ENCODE peak calls at places on chromosomes 2 and 18, in four cellular contexts. K, M, U and I are unnamed samples.

GRCh38 chr2:70984576-70985282 is 6.3 kb downstream of the ANKRD53 start:
- DNase-seq in K (peak), M (peak), U (peak), I (peak)

GRCh38 chr18:904135-905090 is at the start of gene ADCYAP1:
- DNase-seq in K (peak), M (no peak), U (no peak), I (peak)

GRCh38 chr18:48994044-48994651 is 43.4 kb upstream of the SMAD7 start:
- DNase-seq in K (no peak), M (peak), U (no peak), I (no peak)

GRCh38 chr2:210616074-210616473 is 59.7 kb downstream of the CPS1 start:
- DNase-seq in K (no peak), M (peak), U (no peak), I (no peak)

GRCh38 chr2:54384301-54385035 is 71.7 kb upstream of the SPTBN1 start:
- DNase-seq in K (no peak), M (no peak), U (no peak), I (peak)

GRCh38 chr2:54204476-54204875 is 51.6 kb downstream of the TSPYL6 start:
- DNase-seq in K (no peak), M (no peak), U (no peak), I (no peak)

GRCh38 chr2:216215991-216216390 is 106.8 kb downstream of the XRCC5 start:
- DNase-seq in K (peak), M (peak), U (no peak), I (no peak)

GRCh38 chr2:7052404-7052803 is 135.2 kb downstream of the RNF144A start:
- DNase-seq in K (no peak), M (no peak), U (no peak), I (no peak)

GRCh38 chr18:11154983-11155759 is 5.8 kb upstream of the PIEZO2 start:
- DNase-seq in K (no peak), M (no peak), U (no peak), I (no peak)

GRCh38 chr2:109143214-109144187 is 14.5 kb downstream of the SH3RF3 start:
- DNase-seq in K (no peak), M (peak), U (no peak), I (no peak)

GRCh38 chr2:238380785-238381184 is 45.9 kb upstream of the ASB1 start:
- DNase-seq in K (peak), M (peak), U (no peak), I (no peak)

GRCh38 chr2:126244937-126245336 is 411.0 kb upstream of the GYPC start:
- DNase-seq in K (peak), M (no peak), U (peak), I (peak)

GRCh38 chr2:220855296-220855695 is 716.8 kb downstream of the EPHA4 start:
- DNase-seq in K (no peak), M (peak), U (no peak), I (no peak)

GRCh38 chr18:33833847-33834246 is 255.8 kb downstream of the ASXL3 start:
- DNase-seq in K (peak), M (no peak), U (no peak), I (no peak)

GRCh38 chr2:235614900-235615712 is 121.3 kb downstream of the AGAP1 start:
- DNase-seq in K (no peak), M (peak), U (no peak), I (no peak)

GRCh38 chr2:109255594-109255993 is 126.6 kb downstream of the SH3RF3 start:
- DNase-seq in K (no peak), M (no peak), U (no peak), I (no peak)

GRCh38 chr2:224442092-224442999 is 40.4 kb upstream of the FAM124B start:
- DNase-seq in K (no peak), M (no peak), U (no peak), I (no peak)

GRCh38 chr2:188497736-188498135 is 206.1 kb downstream of the GULP1 start:
- DNase-seq in K (no peak), M (no peak), U (no peak), I (no peak)

GRCh38 chr2:9001229-9001628 is 2.3 kb downstream of the MBOAT2 start:
- DNase-seq in K (no peak), M (peak), U (no peak), I (no peak)

GRCh38 chr2:197920581-197921213 is 116.3 kb downstream of the PLCL1 start:
- DNase-seq in K (no peak), M (no peak), U (no peak), I (no peak)

GRCh38 chr2:141647353-141647752 is 483.5 kb downstream of the LRP1B start:
- DNase-seq in K (no peak), M (no peak), U (no peak), I (no peak)

GRCh38 chr2:188588235-188588634 is 296.6 kb downstream of the GULP1 start:
- DNase-seq in K (no peak), M (peak), U (no peak), I (no peak)

GRCh38 chr2:165113414-165113813 is 90.4 kb downstream of the SCN3A start:
- DNase-seq in K (peak), M (peak), U (no peak), I (no peak)

GRCh38 chr2:74911061-74911460 is 47.4 kb upstream of the POLE4 start:
- DNase-seq in K (no peak), M (no peak), U (no peak), I (no peak)

GRCh38 chr2:63654959-63655358 is 66.2 kb downstream of the MDH1 start:
- DNase-seq in K (no peak), M (no peak), U (no peak), I (no peak)

GRCh38 chr2:237591379-237591881 is 896 bp upstream of the RAB17 start:
- DNase-seq in K (no peak), M (no peak), U (no peak), I (no peak)

GRCh38 chr18:50836521-50836957 is 16.7 kb upstream of the MRO start:
- DNase-seq in K (no peak), M (peak), U (no peak), I (no peak)

GRCh38 chr2:204024906-204025475 is 88.4 kb downstream of the ICOS start:
- DNase-seq in K (peak), M (no peak), U (no peak), I (no peak)

GRCh38 chr2:99430614-99431258 is 59.1 kb downstream of the REV1 start:
- DNase-seq in K (no peak), M (peak), U (no peak), I (no peak)

GRCh38 chr2:102063360-102063947 is 71.7 kb downstream of the IL1R2 start:
- DNase-seq in K (peak), M (peak), U (no peak), I (no peak)

GRCh38 chr2:102066554-102066953 is 74.8 kb downstream of the IL1R2 start:
- DNase-seq in K (no peak), M (no peak), U (no peak), I (no peak)

GRCh38 chr2:102063948-102064678 is 72.4 kb downstream of the IL1R2 start:
- DNase-seq in K (peak), M (peak), U (no peak), I (peak)

GRCh38 chr2:102065675-102066252 is 74.0 kb downstream of the IL1R2 start:
- DNase-seq in K (peak), M (peak), U (no peak), I (no peak)

DNA sequence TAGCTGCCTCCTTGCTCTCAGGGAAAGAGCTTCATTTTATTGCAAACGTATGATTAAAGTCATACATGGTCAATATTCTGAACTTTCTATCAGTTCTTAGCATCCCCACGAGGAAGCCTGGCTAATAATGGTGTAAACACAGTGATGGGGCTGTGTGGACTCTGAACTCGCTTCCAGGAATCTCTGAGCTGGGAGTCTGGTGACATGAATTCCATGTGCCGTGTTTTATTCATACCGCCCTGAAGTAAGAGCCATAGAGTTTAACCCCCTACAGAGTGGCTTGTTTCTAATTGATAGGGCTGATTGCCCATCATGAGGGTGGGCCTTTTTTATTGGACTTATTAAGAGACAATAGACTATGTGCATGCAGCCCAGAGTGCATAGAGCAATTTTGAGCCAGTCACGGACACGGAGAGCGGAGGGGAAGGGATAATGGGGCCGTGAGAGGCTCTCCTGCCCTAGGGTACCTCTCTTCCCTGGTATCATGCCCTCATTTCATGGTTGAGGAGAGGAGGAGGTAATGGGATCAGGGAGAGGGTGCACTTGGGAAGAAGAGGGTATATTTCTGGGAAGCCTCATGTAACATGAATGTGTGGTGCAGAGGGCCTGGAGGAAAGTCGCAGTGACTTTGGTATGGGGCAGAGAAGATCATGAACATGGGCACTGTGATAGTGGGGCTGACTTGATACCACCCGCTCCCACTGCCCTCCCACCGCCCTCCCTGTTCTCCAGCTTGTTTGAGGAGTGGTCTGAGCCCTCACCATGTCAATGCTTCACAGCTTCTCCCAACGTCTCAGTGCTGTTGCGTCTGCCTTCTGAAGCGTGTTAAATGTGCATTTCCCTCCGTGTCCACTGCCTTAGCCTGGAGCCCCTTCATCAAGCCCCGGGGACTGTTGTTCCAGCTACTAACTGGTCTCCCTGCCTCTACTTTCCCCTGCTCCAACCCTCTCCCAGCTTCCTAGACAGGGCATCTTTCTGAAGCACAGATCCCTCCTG is 73.2 kb downstream of the IL1R2 start:
- DNase-seq in K (no peak), M (peak), U (no peak), I (no peak)
- H3K9ac ChIP-seq in K (no peak), M (peak), U (no peak), I (no peak)

DNA sequence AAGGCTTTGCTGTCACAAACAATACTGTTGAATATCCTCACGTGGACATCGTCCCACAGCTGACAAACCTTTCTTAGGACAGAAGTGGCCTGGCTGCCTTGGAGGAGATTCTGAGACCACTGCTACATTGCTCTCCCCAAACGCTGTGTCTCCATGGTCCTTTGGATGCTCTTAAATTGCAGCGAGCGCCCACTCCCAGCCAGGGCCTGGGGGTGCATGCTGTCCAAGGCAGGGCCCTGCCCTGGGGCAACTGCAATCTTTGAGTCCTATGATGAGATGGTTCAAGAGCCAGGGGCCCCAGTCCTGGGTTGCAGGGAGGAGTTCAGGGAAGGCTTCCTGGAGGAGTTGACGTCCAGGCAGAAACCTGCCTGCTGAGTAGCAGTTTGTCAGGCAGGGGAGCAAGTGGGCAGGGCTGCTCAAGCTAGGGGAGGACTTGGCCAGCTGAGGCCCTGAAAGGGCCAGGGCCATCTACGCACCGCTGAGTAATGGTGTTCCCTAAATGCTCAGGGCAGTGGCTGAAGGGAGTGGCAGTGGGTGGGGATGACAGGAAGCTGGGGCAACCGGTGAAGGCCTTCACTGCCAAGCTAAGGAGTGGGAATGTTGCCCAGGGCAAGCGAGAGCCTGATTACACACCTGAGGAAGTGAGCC is 10.8 kb upstream of the SDC1 start:
- DNase-seq in K (no peak), M (no peak), U (peak), I (no peak)
- H4K5ac ChIP-seq in K (no peak), M (no peak), U (no peak), I (no peak)

GRCh38 chr2:132795220-132795619 is 125.2 kb upstream of the LYPD1 start:
- DNase-seq in K (no peak), M (peak), U (no peak), I (no peak)

GRCh38 chr2:132793532-132793931 is 123.5 kb upstream of the LYPD1 start:
- DNase-seq in K (no peak), M (no peak), U (no peak), I (no peak)

GRCh38 chr2:132798334-132798733 is 128.3 kb upstream of the LYPD1 start:
- DNase-seq in K (no peak), M (no peak), U (no peak), I (no peak)

DNA sequence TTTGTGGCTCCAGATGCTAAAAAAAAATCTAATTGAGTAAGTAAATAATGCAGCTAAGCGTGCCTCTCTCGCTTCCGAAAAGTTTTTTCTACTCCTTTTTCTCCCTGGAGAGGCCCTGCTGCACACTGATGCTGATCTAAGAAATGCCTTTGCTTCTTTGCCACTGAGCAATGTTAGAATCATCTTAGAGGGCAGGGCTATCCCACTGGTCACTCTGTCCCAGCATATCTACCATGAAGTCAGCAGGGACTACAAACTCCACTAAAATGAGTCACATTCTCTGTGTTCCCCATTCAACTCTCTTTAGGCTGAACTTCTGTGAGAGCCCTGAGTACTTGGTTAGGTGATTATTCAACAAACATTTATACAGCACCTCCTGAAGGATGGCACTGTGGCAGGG is 127.5 kb upstream of the LYPD1 start:
- DNase-seq in K (no peak), M (peak), U (no peak), I (no peak)
- H3K9ac ChIP-seq in K (no peak), M (no peak), U (no peak), I (no peak)

GRCh38 chr18:78031991-78032390 is 782.3 kb downstream of the GALR1 start:
- DNase-seq in K (no peak), M (no peak), U (no peak), I (no peak)
- H4K5ac ChIP-seq in K (no peak), M (no peak), U (no peak), I (no peak)

GRCh38 chr2:47243596-47244323 is 88.7 kb upstream of the STPG4 start:
- DNase-seq in K (peak), M (no peak), U (no peak), I (no peak)
- H3K9ac ChIP-seq in K (no peak), M (no peak), U (no peak), I (no peak)

DNA sequence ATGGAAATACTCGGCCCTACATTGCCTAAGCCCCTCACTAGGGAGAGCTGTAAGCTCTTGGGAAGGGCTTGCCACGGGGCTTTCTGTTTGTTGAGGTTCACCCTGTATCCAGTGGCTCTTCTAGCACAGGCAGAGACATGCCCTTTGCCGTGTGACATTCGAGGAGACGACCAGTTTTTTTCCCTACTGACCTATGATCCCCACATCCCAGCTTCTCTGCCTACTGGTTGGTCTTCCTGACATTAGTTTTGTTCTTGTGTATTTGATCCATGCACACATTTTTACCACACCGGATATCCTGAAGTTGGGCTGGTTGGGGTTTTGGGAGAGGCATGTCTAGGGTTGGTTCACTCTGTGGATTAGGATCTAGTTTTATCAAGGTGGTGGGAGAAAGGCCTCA is 69.3 kb downstream of the NPAS2 start:
- DNase-seq in K (no peak), M (no peak), U (no peak), I (no peak)
- H4K5ac ChIP-seq in K (no peak), M (no peak), U (no peak), I (no peak)

GRCh38 chr2:101842471-101842870 is 145.0 kb downstream of the MAP4K4 start:
- DNase-seq in K (no peak), M (no peak), U (no peak), I (no peak)

GRCh38 chr2:101832114-101832513 is 134.6 kb downstream of the MAP4K4 start:
- DNase-seq in K (no peak), M (no peak), U (no peak), I (no peak)

GRCh38 chr2:101841679-101842327 is 144.3 kb downstream of the MAP4K4 start:
- DNase-seq in K (no peak), M (no peak), U (no peak), I (no peak)

GRCh38 chr2:101833890-101834523 is 136.5 kb downstream of the MAP4K4 start:
- DNase-seq in K (no peak), M (no peak), U (no peak), I (no peak)

GRCh38 chr2:101837354-101837753 is 139.8 kb downstream of the MAP4K4 start:
- DNase-seq in K (no peak), M (no peak), U (no peak), I (no peak)
- H3K9ac ChIP-seq in K (no peak), M (no peak), U (no peak), I (no peak)

GRCh38 chr18:76404345-76404831 is 90.7 kb downstream of the ZNF516 start:
- DNase-seq in K (no peak), M (no peak), U (no peak), I (no peak)

GRCh38 chr18:76405280-76405679 is 89.8 kb downstream of the ZNF516 start:
- DNase-seq in K (no peak), M (no peak), U (no peak), I (peak)

GRCh38 chr18:76399613-76400391 is 95.2 kb downstream of the ZNF516 start:
- DNase-seq in K (no peak), M (no peak), U (no peak), I (no peak)

GRCh38 chr18:76401496-76401895 is 93.5 kb downstream of the ZNF516 start:
- DNase-seq in K (no peak), M (no peak), U (no peak), I (no peak)

DNA sequence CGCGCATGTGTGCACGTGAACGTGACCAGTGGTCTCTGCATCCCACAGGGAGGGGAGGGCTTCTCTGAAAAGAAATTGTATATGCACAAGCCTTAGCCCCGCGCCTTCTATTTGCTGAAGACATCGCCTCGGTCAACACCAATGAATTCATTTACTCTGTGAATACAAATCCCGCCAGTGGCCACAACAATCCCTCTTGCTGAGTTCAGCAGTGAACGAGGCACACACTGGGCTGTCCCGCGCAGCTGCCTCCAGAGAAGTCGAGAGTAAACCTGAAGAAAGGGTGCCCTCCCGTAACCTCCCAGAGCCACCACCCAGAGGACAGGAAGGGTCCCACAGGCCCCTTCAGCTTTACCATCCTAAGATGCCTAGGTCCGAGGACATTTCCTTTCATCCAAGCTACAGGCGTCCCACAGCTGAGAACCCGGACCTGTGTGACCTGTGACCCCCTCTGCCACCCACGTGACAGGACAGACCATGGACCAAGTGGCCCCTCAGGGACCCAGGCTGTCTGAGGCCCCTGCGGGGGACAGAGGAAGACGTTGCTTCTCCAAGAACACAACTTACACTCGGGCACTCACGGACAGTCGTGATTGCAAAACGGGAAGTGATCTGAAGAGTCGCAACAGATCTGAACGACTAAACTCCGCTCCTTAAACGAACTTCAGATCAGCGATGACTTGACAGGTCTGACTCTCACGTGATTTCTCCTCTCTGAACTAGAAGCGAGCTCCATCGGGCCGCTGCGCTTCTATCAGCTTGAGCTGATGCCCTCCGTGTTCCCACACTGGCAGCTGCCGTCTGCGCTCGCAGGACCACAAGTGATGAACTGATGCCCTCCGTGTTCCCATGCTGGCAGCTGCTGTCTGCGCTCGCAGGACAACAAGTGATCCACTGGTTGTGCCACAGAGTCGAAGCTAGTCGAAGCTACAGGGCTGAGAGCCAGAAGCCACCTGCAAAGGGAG is 92.7 kb downstream of the ZNF516 start:
- DNase-seq in K (no peak), M (no peak), U (no peak), I (peak)
- H4K5ac ChIP-seq in K (no peak), M (no peak), U (no peak), I (no peak)